ENCODE peak calls at places on chromosomes 1 and 21, in eight cellular contexts. O, F, E, T, G, Q, M and P are unnamed samples.

GRCh38 chr1:35544976-35545375 is 12.2 kb downstream of the KIAA0319L start:
- DNase-seq in G (no peak), M (peak; percentile 41), F (peak; percentile 49), Q (peak; percentile 39), E (peak; percentile 89), O (peak; percentile 85), T (peak; percentile 84), P (peak; percentile 11)

GRCh38 chr1:116911779-116912469 is 2.2 kb downstream of the PTGFRN start:
- DNase-seq in G (no peak), Q (no peak), O (no peak), M (no peak), T (no peak), E (no peak), F (no peak), P (no peak)

GRCh38 chr1:172723251-172723650 is 64.3 kb downstream of the FASLG start:
- DNase-seq in G (peak; percentile 40), O (no peak), Q (no peak), E (no peak), F (no peak), M (no peak), T (no peak), P (no peak)

GRCh38 chr1:26375081-26375480 is 2.5 kb upstream of the ZNF683 start:
- DNase-seq in T (no peak), F (no peak), G (peak; percentile 40), E (no peak), Q (no peak), M (no peak), O (no peak), P (no peak)

GRCh38 chr1:222243902-222244301 is 304.0 kb downstream of the HHIPL2 start:
- DNase-seq in M (peak; percentile 94), T (no peak), G (peak; percentile 28), Q (no peak), E (no peak), F (no peak), O (no peak), P (peak; percentile 32)

GRCh38 chr1:154616659-154617345 is 8.8 kb upstream of the ADAR start:
- DNase-seq in E (no peak), G (peak; percentile 32), F (no peak), M (no peak), O (no peak), Q (no peak), T (no peak), P (peak; percentile 75)

GRCh38 chr1:17831619-17832018 is 76.5 kb downstream of the ACTL8 start:
- DNase-seq in G (peak; percentile 50), Q (peak; percentile 60), T (peak; percentile 72), M (peak; percentile 10), F (no peak), E (peak; percentile 91), O (peak; percentile 4), P (peak; percentile 32)

GRCh38 chr21:38984568-38984967 is 178.8 kb downstream of the ETS2 start:
- DNase-seq in T (no peak), F (no peak), O (no peak), Q (no peak), E (no peak), G (no peak), M (no peak), P (no peak)

GRCh38 chr1:159055181-159055621 is 21.4 kb downstream of the AIM2 start:
- DNase-seq in F (no peak), O (no peak), M (peak; percentile 72), G (no peak), Q (peak; percentile 23), E (no peak), T (no peak), P (no peak)

GRCh38 chr1:17995480-17995879 is 112.1 kb upstream of the IGSF21 start:
- DNase-seq in E (no peak), F (no peak), Q (no peak), M (no peak), O (no peak), G (no peak), T (no peak), P (no peak)

GRCh38 chr1:163082971-163083370 is 13.8 kb downstream of the RGS4 start:
- DNase-seq in F (no peak), M (no peak), T (no peak), G (no peak), Q (peak; percentile 28), E (no peak), O (no peak), P (no peak)

GRCh38 chr1:179971563-179972496 is 17.2 kb downstream of the CEP350 start:
- DNase-seq in Q (no peak), O (no peak), F (no peak), M (no peak), E (no peak), G (no peak), T (no peak), P (no peak)

GRCh38 chr1:25828491-25828890 is 8.7 kb downstream of the MTFR1L start:
- DNase-seq in F (no peak), O (no peak), Q (no peak), M (no peak), E (no peak), T (no peak), G (no peak), P (no peak)

GRCh38 chr1:90143522-90144050 is 148.7 kb downstream of the ZNF326 start:
- DNase-seq in M (no peak), O (no peak), G (no peak), T (no peak), F (no peak), Q (no peak), E (no peak), P (no peak)

GRCh38 chr1:31879981-31880608 is 58.1 kb downstream of the PTP4A2 start:
- DNase-seq in E (no peak), T (peak; percentile 13), G (no peak), M (no peak), O (no peak), Q (no peak), F (no peak), P (no peak)

GRCh38 chr1:42013881-42014470 is 95.3 kb upstream of the HIVEP3 start:
- DNase-seq in G (no peak), T (no peak), E (no peak), F (no peak), M (no peak), Q (peak; percentile 47), O (no peak), P (peak; percentile 3)

GRCh38 chr1:51240096-51240495 is 4.0 kb downstream of the RNF11 start:
- DNase-seq in T (peak; percentile 18), G (no peak), E (peak; percentile 36), Q (no peak), M (no peak), F (no peak), O (no peak), P (no peak)

GRCh38 chr1:117635805-117636204 is 30.0 kb downstream of the TENT5C start:
- DNase-seq in E (peak; percentile 18), G (no peak), M (no peak), T (peak; percentile 22), F (no peak), Q (no peak), O (peak; percentile 19), P (no peak)

GRCh38 chr1:167219194-167219593 is 1.5 kb upstream of the POU2F1 start:
- DNase-seq in M (no peak), O (no peak), T (no peak), E (no peak), Q (no peak), G (no peak), F (no peak), P (no peak)

GRCh38 chr1:37071829-37072228 is 37.5 kb upstream of the GRIK3 start:
- DNase-seq in F (no peak), O (no peak), T (peak; percentile 74), E (no peak), M (no peak), G (no peak), Q (no peak), P (no peak)

GRCh38 chr1:8283058-8283884 is 34.6 kb upstream of the SLC45A1 start:
- DNase-seq in M (no peak), O (no peak), F (no peak), G (no peak), E (no peak), T (no peak), Q (peak; percentile 47), P (no peak)

GRCh38 chr1:94334156-94334555 is 84.0 kb upstream of the ABCD3 start:
- DNase-seq in F (no peak), M (no peak), G (peak; percentile 51), O (no peak), Q (no peak), E (no peak), T (no peak), P (no peak)

GRCh38 chr1:242129103-242129502 is 130.2 kb upstream of the MAP1LC3C start:
- DNase-seq in Q (no peak), F (no peak), T (peak; percentile 43), M (peak; percentile 35), E (no peak), G (no peak), O (peak; percentile 3), P (peak; percentile 75)

GRCh38 chr1:151759241-151759640 is 4.1 kb downstream of the MRPL9 start:
- DNase-seq in F (no peak), M (peak; percentile 36), O (no peak), G (peak; percentile 2), Q (no peak), E (no peak), T (no peak), P (no peak)

GRCh38 chr1:154961207-154961496 is 430 bp downstream of the PYGO2 start:
- DNase-seq in G (no peak), Q (no peak), M (no peak), F (peak; percentile 63), E (no peak), O (peak; percentile 65), T (no peak), P (no peak)